ENCODE peak calls at places on chromosome 21, in seven cellular contexts. K is colonic mucosa, X is progenitor cell of endocrine pancreas, B is dorsolateral prefrontal cortex, U is left lung, Y is HL-60, W is cardiac fibroblast. F is an unnamed sample.

GRCh38 chr21:27580276-27580675 is 613.4 kb upstream of the ADAMTS5 start:
- DNase-seq in K (no peak), X (no peak), B (no peak), U (no peak), Y (no peak), W (peak), F (no peak)

GRCh38 chr21:36700961-36701911 is 2.3 kb downstream of the SIM2 start:
- DNase-seq in K (no peak), X (no peak), B (no peak), U (no peak), Y (no peak), W (no peak), F (peak)

GRCh38 chr21:19981938-19982337 is 1016.3 kb upstream of the NCAM2 start:
- DNase-seq in K (no peak), X (no peak), B (no peak), U (no peak), Y (no peak), W (no peak), F (no peak)

GRCh38 chr21:32886339-32886738 is 114.8 kb upstream of the PAXBP1 start:
- DNase-seq in K (no peak), X (no peak), B (no peak), U (no peak), Y (no peak), W (no peak), F (no peak)

GRCh38 chr21:33403786-33404571 is 766 bp downstream of the IFNGR2 start:
- DNase-seq in K (peak), X (peak), B (peak), U (peak), Y (peak), W (peak), F (peak)

GRCh38 chr21:37647781-37648180 is 268.5 kb downstream of the KCNJ6 start:
- DNase-seq in K (no peak), X (no peak), B (no peak), U (no peak), Y (no peak), W (no peak), F (no peak)

GRCh38 chr21:28142692-28143091 is 850.0 kb downstream of the LTN1 start:
- DNase-seq in K (no peak), X (no peak), B (no peak), U (peak), Y (peak), W (peak), F (no peak)

GRCh38 chr21:18155508-18156193 is 89.0 kb upstream of the CHODL start:
- DNase-seq in K (no peak), X (no peak), B (no peak), U (no peak), Y (no peak), W (peak), F (no peak)

GRCh38 chr21:15252437-15252836 is 187.6 kb upstream of the NRIP1 start:
- DNase-seq in K (no peak), X (no peak), B (no peak), U (no peak), Y (peak), W (no peak), F (no peak)

GRCh38 chr21:41016472-41016871 is 151.5 kb upstream of the BACE2 start:
- DNase-seq in K (no peak), X (no peak), B (no peak), U (no peak), Y (no peak), W (no peak), F (no peak)

GRCh38 chr21:17250651-17251294 is 262.1 kb upstream of the CXADR start:
- DNase-seq in K (no peak), X (no peak), B (no peak), U (no peak), Y (no peak), W (no peak), F (no peak)

GRCh38 chr21:46151989-46152938 is 3.1 kb downstream of the FTCD start:
- DNase-seq in K (no peak), X (peak), B (peak), U (no peak), Y (no peak), W (no peak), F (no peak)

GRCh38 chr21:46161180-46161799 is 5.9 kb upstream of the FTCD start:
- DNase-seq in K (peak), X (no peak), B (no peak), U (no peak), Y (no peak), W (no peak), F (no peak)

GRCh38 chr21:26743524-26743923 is 101.7 kb downstream of the ADAMTS1 start:
- DNase-seq in K (no peak), X (no peak), B (no peak), U (no peak), Y (no peak), W (no peak), F (no peak)

GRCh38 chr21:35561076-35561475 is 499.2 kb downstream of the SETD4 start:
- DNase-seq in K (no peak), X (no peak), B (no peak), U (no peak), Y (no peak), W (no peak), F (no peak)

GRCh38 chr21:46459356-46460112 is 843 bp downstream of the DIP2A start:
- DNase-seq in K (peak), X (peak), B (no peak), U (peak), Y (peak), W (peak), F (peak)

GRCh38 chr21:35189077-35189863 is 140.2 kb upstream of the RUNX1 start:
- DNase-seq in K (no peak), X (no peak), B (no peak), U (no peak), Y (no peak), W (peak), F (no peak)

GRCh38 chr21:15826908-15827601 is 97.3 kb downstream of the USP25 start:
- DNase-seq in K (no peak), X (no peak), B (no peak), U (no peak), Y (no peak), W (no peak), F (no peak)

GRCh38 chr21:15688809-15689208 is 41.0 kb upstream of the USP25 start:
- DNase-seq in K (no peak), X (no peak), B (no peak), U (no peak), Y (peak), W (no peak), F (no peak)

GRCh38 chr21:32940079-32941014 is 85.4 kb upstream of the OLIG2 start:
- DNase-seq in K (peak), X (peak), B (no peak), U (no peak), Y (peak), W (peak), F (peak)

GRCh38 chr21:16002872-16003466 is 273.2 kb downstream of the USP25 start:
- DNase-seq in K (no peak), X (no peak), B (no peak), U (no peak), Y (no peak), W (peak), F (no peak)

GRCh38 chr21:34695434-34695833 is 26.6 kb downstream of the CLIC6 start:
- DNase-seq in K (no peak), X (no peak), B (no peak), U (no peak), Y (no peak), W (no peak), F (no peak)

GRCh38 chr21:25901580-25901979 is 166.8 kb downstream of the GABPA start:
- DNase-seq in K (no peak), X (no peak), B (no peak), U (no peak), Y (no peak), W (no peak), F (no peak)

DNA sequence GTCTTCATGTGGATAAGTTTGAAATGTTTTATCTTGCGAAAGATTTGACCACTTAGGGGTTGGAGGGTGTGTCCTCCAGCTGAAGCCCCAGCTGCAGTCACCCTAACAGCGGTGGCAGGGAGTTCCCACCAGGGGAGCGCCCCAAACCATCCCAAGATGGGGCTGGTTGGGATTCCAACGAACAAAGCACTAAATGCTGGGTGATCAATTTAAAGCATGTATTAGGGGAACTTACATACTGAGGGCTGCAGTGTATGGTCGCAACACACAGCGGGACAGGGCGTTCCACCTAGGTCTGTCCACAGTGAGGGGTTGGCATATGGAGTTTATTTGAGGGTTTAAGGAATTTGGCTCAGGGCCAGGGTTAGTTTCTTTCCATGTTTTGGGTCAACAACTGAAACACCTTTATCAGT is 26.3 kb downstream of the SLC37A1 start:
- DNase-seq in K (no peak), X (no peak), B (peak), U (no peak), Y (no peak), W (no peak), F (no peak)
- TF ChIP-seq CTCF in K (no peak), X (peak), B (no peak), U (no peak), Y (no peak), W (no peak), F (no peak)

DNA sequence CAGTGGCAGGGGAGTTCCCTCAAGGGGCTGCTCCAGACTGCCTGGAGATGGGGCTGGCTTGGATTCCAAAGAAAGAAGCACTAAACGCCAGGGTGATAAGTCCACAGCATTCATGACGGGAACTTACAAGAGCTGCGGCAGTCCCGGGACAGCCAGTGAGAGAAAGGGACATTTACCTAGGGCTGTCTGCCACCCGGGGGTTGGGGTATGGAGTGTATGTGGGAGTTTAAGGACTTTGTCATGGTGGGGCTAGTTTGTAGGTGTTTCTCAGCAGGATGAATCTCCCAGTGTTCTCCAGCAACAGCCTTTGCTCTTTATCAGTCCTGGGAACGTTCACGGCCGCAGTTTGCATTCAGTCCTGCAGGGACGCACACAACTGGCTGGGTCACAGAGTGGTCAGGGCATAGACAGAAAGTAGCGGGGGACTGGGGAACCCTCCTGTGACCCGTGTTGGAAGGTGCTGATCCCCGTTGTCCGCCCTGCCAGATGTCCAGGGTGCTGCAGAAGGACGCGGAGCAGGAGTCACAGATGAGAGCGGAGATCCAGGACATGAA is 41.4 kb upstream of the HMGN1 start:
- DNase-seq in K (no peak), X (no peak), B (no peak), U (no peak), Y (no peak), W (no peak), F (no peak)
- TF ChIP-seq CTCF in K (no peak), X (peak), B (no peak), U (no peak), Y (no peak), W (no peak), F (no peak)

DNA sequence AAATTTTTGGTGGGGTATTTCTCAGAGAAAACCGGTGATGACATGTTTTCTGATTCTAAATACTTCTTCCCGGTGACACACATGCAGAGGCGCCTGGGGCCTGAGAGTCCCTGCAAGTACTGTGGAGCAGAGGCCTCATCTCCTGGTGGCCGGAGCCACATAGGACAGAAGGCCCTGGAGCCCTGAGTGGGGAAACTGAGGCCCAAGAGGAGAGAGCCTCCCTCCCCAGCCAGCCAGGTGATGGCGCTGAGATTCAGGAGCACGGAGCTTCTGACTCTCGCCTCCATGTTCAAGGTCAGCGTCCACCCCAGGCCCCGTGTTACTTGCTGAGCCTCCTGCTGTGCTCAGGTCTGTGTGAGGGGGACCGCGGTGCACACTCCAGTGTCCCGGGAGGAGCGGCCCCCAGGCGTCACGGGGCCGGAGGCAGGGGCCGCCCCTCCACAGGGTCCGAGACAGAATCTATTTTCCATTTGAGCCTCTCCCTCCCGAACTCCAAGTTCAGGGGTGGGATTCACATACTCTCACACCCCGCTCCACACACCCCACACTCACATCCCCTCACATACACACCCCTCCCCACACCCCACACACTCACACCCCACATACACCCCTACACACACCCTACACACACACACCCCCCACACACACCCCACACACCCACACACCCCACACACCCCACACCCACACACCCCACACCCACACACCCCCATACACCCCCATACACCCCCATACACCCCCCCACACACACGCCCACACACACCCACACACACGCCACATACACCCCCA is 43.8 kb downstream of the SLX9 start:
- DNase-seq in K (no peak), X (no peak), B (no peak), U (no peak), Y (no peak), W (no peak), F (no peak)
- TF ChIP-seq CTCF in K (no peak), X (no peak), B (no peak), U (no peak), Y (no peak), W (no peak), F (no peak)

GRCh38 chr21:42360317-42360716 is 6.0 kb downstream of the TFF1 start:
- DNase-seq in K (no peak), X (no peak), B (peak), U (no peak), Y (no peak), W (no peak), F (no peak)
- TF ChIP-seq CTCF in K (no peak), X (no peak), B (no peak), U (no peak), Y (no peak), W (no peak), F (no peak)

DNA sequence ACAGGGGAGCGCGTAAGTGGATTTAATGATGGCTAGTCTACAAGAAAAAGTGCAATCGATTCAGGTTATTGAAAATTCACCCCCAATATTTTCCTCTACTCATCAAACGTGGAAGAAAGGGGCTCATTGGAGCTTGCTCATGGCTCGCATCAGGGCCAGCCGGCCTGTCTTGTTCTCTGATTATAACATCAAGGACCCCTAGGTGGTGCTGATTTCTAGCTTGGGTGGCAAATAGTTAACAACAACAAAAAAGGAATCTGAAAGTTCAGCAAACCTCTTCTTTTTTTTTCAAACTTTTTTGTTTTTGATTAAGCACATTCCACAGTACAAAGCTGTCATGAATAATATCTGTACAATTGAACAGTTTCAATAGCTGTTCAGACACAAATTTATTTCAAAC is 35.8 kb upstream of the SOD1 start:
- DNase-seq in K (no peak), X (no peak), B (no peak), U (no peak), Y (no peak), W (peak), F (no peak)
- TF ChIP-seq CTCF in K (no peak), X (peak), B (no peak), U (no peak), Y (no peak), W (no peak), F (no peak)